ENCODE peak calls at places on chromosomes 13 and 19, in ten cellular contexts. V, J, W, F, M, N, X, I, U and S are unnamed samples.
A peak's percentile ranks its signal among the peaks of the same experiment; 100 is the strongest.

GRCh38 chr19:55400281-55401087 is 7.1 kb downstream of the UBE2S start:
- DNase-seq in V (no peak), J (no peak), W (no peak), F (no peak), M (no peak), N (no peak), X (no peak), I (no peak), U (no peak), S (no peak)

GRCh38 chr13:98584668-98585397 is 7.9 kb upstream of the STK24 start:
- DNase-seq in V (no peak), J (no peak), W (no peak), F (no peak), M (no peak), N (no peak), X (no peak), I (no peak), U (no peak), S (no peak)

GRCh38 chr13:25691654-25692053 is 319.9 kb downstream of the ATP8A2 start:
- DNase-seq in V (no peak), J (no peak), W (no peak), F (no peak), M (no peak), N (no peak), X (no peak), I (no peak), U (no peak), S (no peak)

GRCh38 chr13:74135306-74136088 is 1.3 kb upstream of the KLF12 start:
- DNase-seq in V (peak; percentile 59), J (peak; percentile 57), W (peak; percentile 77), F (peak; percentile 83), M (peak; percentile 30), N (peak; percentile 82), X (peak; percentile 77), I (peak; percentile 63), U (peak; percentile 67), S (no peak)

GRCh38 chr13:114339779-114340534 is 25.7 kb downstream of the CHAMP1 start:
- DNase-seq in V (peak; percentile 36), J (peak; percentile 51), W (no peak), F (no peak), M (no peak), N (peak; percentile 59), X (peak; percentile 26), I (no peak), U (no peak), S (no peak)

GRCh38 chr19:46634045-46634655 is 1.9 kb downstream of the GNG8 start:
- DNase-seq in V (peak; percentile 91), J (peak; percentile 97), W (peak; percentile 97), F (peak; percentile 80), M (peak; percentile 69), N (peak; percentile 85), X (peak; percentile 73), I (peak; percentile 72), U (peak; percentile 51), S (no peak)

GRCh38 chr13:40306817-40307216 is 359.6 kb downstream of the FOXO1 start:
- DNase-seq in V (no peak), J (no peak), W (no peak), F (no peak), M (no peak), N (no peak), X (no peak), I (no peak), U (no peak), S (no peak)

GRCh38 chr19:45526143-45526542 is 18.9 kb downstream of the VASP start:
- DNase-seq in V (no peak), J (peak; percentile 67), W (peak; percentile 71), F (peak; percentile 73), M (no peak), N (peak; percentile 70), X (peak; percentile 72), I (peak; percentile 68), U (peak; percentile 50), S (peak; percentile 88)

GRCh38 chr13:73293902-73294523 is 235.2 kb downstream of the KLF5 start:
- DNase-seq in V (no peak), J (no peak), W (peak; percentile 63), F (no peak), M (no peak), N (no peak), X (no peak), I (no peak), U (no peak), S (peak; percentile 11)

GRCh38 chr13:60351326-60351725 is 45.7 kb upstream of the TDRD3 start:
- DNase-seq in V (no peak), J (no peak), W (no peak), F (no peak), M (no peak), N (peak; percentile 91), X (peak; percentile 76), I (no peak), U (peak; percentile 69), S (no peak)

GRCh38 chr13:104143760-104144406 is 1077.7 kb upstream of the SLC10A2 start:
- DNase-seq in V (no peak), J (no peak), W (no peak), F (no peak), M (no peak), N (no peak), X (peak; percentile 1), I (no peak), U (peak; percentile 2), S (no peak)

GRCh38 chr19:35774274-35775045 is 904 bp upstream of the ARHGAP33 start:
- DNase-seq in V (no peak), J (no peak), W (peak; percentile 44), F (no peak), M (no peak), N (no peak), X (no peak), I (no peak), U (no peak), S (no peak)

GRCh38 chr13:109778102-109778542 is 8.3 kb downstream of the IRS2 start:
- DNase-seq in V (no peak), J (no peak), W (no peak), F (no peak), M (no peak), N (no peak), X (peak; percentile 73), I (no peak), U (peak; percentile 71), S (no peak)

GRCh38 chr19:54298357-54299125 is 14.4 kb downstream of the LILRA5 start:
- DNase-seq in V (no peak), J (no peak), W (no peak), F (no peak), M (no peak), N (no peak), X (no peak), I (no peak), U (no peak), S (no peak)

GRCh38 chr19:35347171-35347929 is at the start of gene FFAR1:
- DNase-seq in V (peak; percentile 14), J (no peak), W (peak; percentile 21), F (no peak), M (no peak), N (no peak), X (no peak), I (no peak), U (no peak), S (no peak)

GRCh38 chr19:40740747-40741146 is 9.5 kb downstream of the ACTMAP start:
- DNase-seq in V (no peak), J (no peak), W (no peak), F (no peak), M (peak; percentile 57), N (no peak), X (no peak), I (peak; percentile 91), U (no peak), S (no peak)

GRCh38 chr19:19354932-19355331 is 34.3 kb downstream of the MAU2 start:
- DNase-seq in V (no peak), J (peak; percentile 15), W (no peak), F (no peak), M (no peak), N (no peak), X (no peak), I (no peak), U (no peak), S (no peak)
- H3K4me1 ChIP-seq in V (peaks cover 7% of the 10 kb centered on the region), J (no peaks in the 10 kb centered on the region), W (no peaks in the 10 kb centered on the region), F (no peaks in the 10 kb centered on the region), M (no peaks in the 10 kb centered on the region), N (no peaks in the 10 kb centered on the region), X (no peaks in the 10 kb centered on the region), I (no peaks in the 10 kb centered on the region), U (no peaks in the 10 kb centered on the region), S (no peaks in the 10 kb centered on the region)

DNA sequence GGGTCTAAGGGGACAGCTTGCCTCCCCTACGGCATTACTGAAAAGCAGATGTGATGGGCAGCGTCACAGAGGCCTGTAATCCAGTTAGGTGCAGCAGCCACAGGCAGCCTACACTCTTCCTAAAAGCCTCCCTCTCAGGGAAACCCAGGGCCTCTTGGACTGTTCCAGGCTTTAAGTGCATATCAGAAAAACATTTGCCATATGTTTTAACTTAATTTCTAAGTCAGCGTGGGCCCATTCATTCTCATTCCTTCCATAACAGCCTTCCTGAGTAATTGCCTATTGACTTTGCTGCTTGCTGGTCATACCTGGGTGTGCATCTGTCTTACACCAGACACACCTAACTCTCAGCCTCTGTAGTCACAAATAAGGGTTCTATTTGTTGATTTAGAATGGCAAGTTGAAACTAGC is 135.6 kb upstream of the SERP2 start:
- DNase-seq in V (no peak), J (no peak), W (no peak), F (no peak), M (no peak), N (peak; percentile 56), X (peak; percentile 49), I (peak; percentile 52), U (peak; percentile 36), S (no peak)
- H3K27ac ChIP-seq in V (no peak overlapping the region), J (peak overlapping the region; percentile 25), W (peak overlapping the region; percentile 80), F (peak overlapping the region; percentile 89), M (peak overlapping the region; percentile 69), N (no peak overlapping the region), X (peak overlapping the region; percentile 63), I (peak overlapping the region; percentile 85), U (peak overlapping the region; percentile 56), S (no peak overlapping the region)

GRCh38 chr19:43966079-43966694 is 15.2 kb downstream of the ZNF221 start:
- DNase-seq in V (no peak), J (no peak), W (no peak), F (no peak), M (no peak), N (peak; percentile 2), X (peak; percentile 3), I (no peak), U (no peak), S (no peak)
- H3K9me3 ChIP-seq in V (peaks cover 23% of the 10 kb centered on the region), J (peaks cover 3% of the 10 kb centered on the region), W (peaks cover 93% of the 10 kb centered on the region), F (peaks cover 86% of the 10 kb centered on the region), M (peaks cover 45% of the 10 kb centered on the region), N (peaks cover 22% of the 10 kb centered on the region), X (peaks cover 14% of the 10 kb centered on the region), I (peaks cover 99% of the 10 kb centered on the region), U (peaks cover 64% of the 10 kb centered on the region), S (peaks cover 29% of the 10 kb centered on the region)

DNA sequence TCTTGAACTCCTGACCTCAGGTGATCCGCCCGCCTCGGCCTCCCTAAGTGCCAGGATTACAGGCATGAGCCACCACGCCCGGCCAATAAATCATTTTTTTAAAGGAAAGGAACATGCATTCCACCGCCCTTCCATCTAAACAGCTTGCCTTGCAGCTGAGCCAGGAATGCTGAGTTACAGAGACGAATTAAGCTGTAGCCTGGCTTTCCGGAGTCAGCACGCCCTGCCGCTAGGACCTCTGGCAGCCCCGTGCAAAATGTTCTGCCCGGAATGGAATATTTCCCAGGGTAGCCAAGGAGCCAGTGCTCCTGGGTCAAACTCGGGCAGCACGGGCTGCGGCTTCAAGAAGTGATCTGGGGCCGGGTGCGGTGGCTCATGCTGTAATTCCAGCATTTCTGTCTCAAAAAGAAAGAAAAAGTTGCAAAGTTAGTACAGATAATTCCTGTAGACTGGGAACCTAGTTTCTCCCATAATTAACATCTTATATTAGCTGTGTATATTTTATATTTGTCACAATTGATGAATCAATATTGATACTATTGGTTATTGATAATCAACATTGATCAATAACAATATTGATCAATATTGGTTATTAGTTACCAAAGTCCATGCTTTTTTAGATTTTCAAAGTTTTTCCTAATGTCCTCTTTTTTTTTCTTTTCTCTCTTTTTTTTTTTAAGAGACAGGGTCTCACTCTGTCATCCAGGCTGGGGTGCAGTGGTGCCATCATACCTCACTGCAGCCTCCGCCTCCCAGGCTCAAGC is 19.2 kb downstream of the ATCAY start:
- DNase-seq in V (no peak), J (no peak), W (no peak), F (no peak), M (no peak), N (no peak), X (no peak), I (no peak), U (no peak), S (no peak)
- H3K4me1 ChIP-seq in V (no peaks in the 10 kb centered on the region), J (no peaks in the 10 kb centered on the region), W (no peaks in the 10 kb centered on the region), F (no peaks in the 10 kb centered on the region), M (no peaks in the 10 kb centered on the region), N (no peaks in the 10 kb centered on the region), X (no peaks in the 10 kb centered on the region), I (no peaks in the 10 kb centered on the region), U (no peaks in the 10 kb centered on the region), S (no peaks in the 10 kb centered on the region)